ENCODE peak calls at places on chromosome 15, in ten cellular contexts. J, T, O, I, P, C, N, U, V and L are unnamed samples.

GRCh38 chr15:60520041-60520824 is 41.3 kb upstream of the ICE2 start:
- DNase-seq in J (no peak), T (no peak), O (no peak), I (no peak), P (peak; percentile 30), C (no peak), N (peak; percentile 91), U (peak; percentile 93), V (peak; percentile 52), L (no peak)

GRCh38 chr15:25664761-25665160 is 198.4 kb downstream of the ATP10A start:
- DNase-seq in J (no peak), T (no peak), O (no peak), I (no peak), P (peak; percentile 12), C (no peak), N (no peak), U (peak; percentile 29), V (peak; percentile 17), L (no peak)

GRCh38 chr15:91867581-91868026 is 14.1 kb downstream of the SLCO3A1 start:
- DNase-seq in J (no peak), T (no peak), O (peak; percentile 91), I (no peak), P (peak; percentile 90), C (peak; percentile 73), N (peak; percentile 95), U (peak; percentile 91), V (peak; percentile 94), L (peak; percentile 59)

GRCh38 chr15:46676233-46677206 is 1040.8 kb upstream of the SEMA6D start:
- DNase-seq in J (no peak), T (no peak), O (no peak), I (no peak), P (no peak), C (no peak), N (no peak), U (no peak), V (no peak), L (no peak)

GRCh38 chr15:80557441-80558234 is 137.5 kb upstream of the ABHD17C start:
- DNase-seq in J (no peak), T (no peak), O (no peak), I (no peak), P (no peak), C (no peak), N (no peak), U (no peak), V (no peak), L (no peak)

GRCh38 chr15:70799667-70800450 is 36.5 kb upstream of the UACA start:
- DNase-seq in J (peak; percentile 66), T (no peak), O (no peak), I (no peak), P (peak; percentile 98), C (no peak), N (peak; percentile 35), U (peak; percentile 68), V (peak; percentile 99), L (peak; percentile 49)

GRCh38 chr15:93029613-93030429 is 59.2 kb downstream of the RGMA start:
- DNase-seq in J (no peak), T (no peak), O (no peak), I (no peak), P (no peak), C (no peak), N (no peak), U (peak; percentile 9), V (peak; percentile 27), L (peak; percentile 30)

GRCh38 chr15:29064290-29064689 is 178.5 kb downstream of the APBA2 start:
- DNase-seq in J (no peak), T (no peak), O (no peak), I (no peak), P (no peak), C (no peak), N (no peak), U (no peak), V (no peak), L (no peak)

GRCh38 chr15:63551400-63551799 is 45.8 kb upstream of the FBXL22 start:
- DNase-seq in J (no peak), T (no peak), O (no peak), I (no peak), P (peak; percentile 47), C (no peak), N (no peak), U (peak; percentile 47), V (peak; percentile 59), L (no peak)

GRCh38 chr15:64596701-64597468 is 136.5 kb downstream of the ZNF609 start:
- DNase-seq in J (no peak), T (no peak), O (no peak), I (peak; percentile 73), P (peak; percentile 55), C (peak; percentile 62), N (no peak), U (no peak), V (peak; percentile 65), L (peak; percentile 38)

GRCh38 chr15:64600794-64601193 is 140.4 kb downstream of the ZNF609 start:
- DNase-seq in J (no peak), T (peak; percentile 13), O (no peak), I (no peak), P (no peak), C (no peak), N (no peak), U (no peak), V (no peak), L (no peak)

GRCh38 chr15:64599226-64599625 is 138.8 kb downstream of the ZNF609 start:
- DNase-seq in J (no peak), T (no peak), O (no peak), I (no peak), P (no peak), C (no peak), N (no peak), U (no peak), V (peak; percentile 20), L (no peak)

GRCh38 chr15:64597469-64597806 is 137.1 kb downstream of the ZNF609 start:
- DNase-seq in J (no peak), T (no peak), O (no peak), I (no peak), P (no peak), C (no peak), N (no peak), U (no peak), V (no peak), L (no peak)

GRCh38 chr15:64599716-64600115 is 139.3 kb downstream of the ZNF609 start:
- DNase-seq in J (no peak), T (no peak), O (no peak), I (no peak), P (peak; percentile 56), C (no peak), N (no peak), U (peak; percentile 28), V (peak; percentile 68), L (no peak)
- H4K20me1 ChIP-seq in J (peaks cover 2% of the 10 kb centered on the region), T (no peaks in the 10 kb centered on the region), O (peaks cover 3% of the 10 kb centered on the region), I (peaks cover 3% of the 10 kb centered on the region), P (peaks cover 74% of the 10 kb centered on the region), C (no peaks in the 10 kb centered on the region), N (peaks cover 10% of the 10 kb centered on the region), U (no peaks in the 10 kb centered on the region), V (no peaks in the 10 kb centered on the region), L (peaks cover 24% of the 10 kb centered on the region)

DNA sequence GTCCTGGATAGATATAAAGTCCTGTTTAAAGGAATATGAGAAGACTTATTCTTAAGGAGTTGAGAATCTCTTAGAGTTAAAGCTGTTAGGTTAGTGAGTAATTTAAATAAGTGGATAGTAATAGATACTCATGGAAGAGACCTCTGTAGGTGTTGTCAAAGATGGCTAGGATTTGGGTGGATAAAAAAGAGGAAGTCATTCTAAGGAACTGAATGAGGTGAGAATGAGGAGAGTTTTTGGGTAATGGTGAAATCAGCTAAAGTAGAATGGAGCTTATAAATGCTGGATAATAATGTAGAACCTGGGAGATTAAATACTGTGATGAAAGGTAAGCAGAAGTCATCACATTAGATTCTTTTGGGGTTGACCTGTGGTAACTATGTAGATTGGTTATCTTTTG is 8.1 kb downstream of the ARIH1 start:
- DNase-seq in J (no peak), T (no peak), O (no peak), I (no peak), P (no peak), C (no peak), N (no peak), U (no peak), V (no peak), L (no peak)
- H4K20me1 ChIP-seq in J (peaks cover 59% of the 10 kb centered on the region), T (peaks cover 23% of the 10 kb centered on the region), O (peaks cover 15% of the 10 kb centered on the region), I (peaks cover 55% of the 10 kb centered on the region), P (peaks cover 94% of the 10 kb centered on the region), C (no peaks in the 10 kb centered on the region), N (peaks cover 98% of the 10 kb centered on the region), U (peaks cover 58% of the 10 kb centered on the region), V (peaks cover 6% of the 10 kb centered on the region), L (peaks cover 100% of the 10 kb centered on the region)

GRCh38 chr15:53716909-53717878 is 42.3 kb downstream of the WDR72 start:
- DNase-seq in J (peak; percentile 20), T (peak; percentile 15), O (no peak), I (peak; percentile 32), P (no peak), C (no peak), N (no peak), U (peak; percentile 21), V (no peak), L (peak; percentile 13)

GRCh38 chr15:53710906-53711305 is 48.6 kb downstream of the WDR72 start:
- DNase-seq in J (no peak), T (no peak), O (no peak), I (no peak), P (no peak), C (no peak), N (no peak), U (no peak), V (no peak), L (no peak)

GRCh38 chr15:53713218-53713617 is 46.2 kb downstream of the WDR72 start:
- DNase-seq in J (no peak), T (no peak), O (no peak), I (no peak), P (no peak), C (no peak), N (no peak), U (no peak), V (no peak), L (no peak)
- H4K20me1 ChIP-seq in J (no peaks in the 10 kb centered on the region), T (no peaks in the 10 kb centered on the region), O (no peaks in the 10 kb centered on the region), I (no peaks in the 10 kb centered on the region), P (no peaks in the 10 kb centered on the region), C (no peaks in the 10 kb centered on the region), N (no peaks in the 10 kb centered on the region), U (no peaks in the 10 kb centered on the region), V (no peaks in the 10 kb centered on the region), L (no peaks in the 10 kb centered on the region)

GRCh38 chr15:98705070-98705469 is 56.7 kb downstream of the IGF1R start:
- DNase-seq in J (no peak), T (no peak), O (no peak), I (no peak), P (no peak), C (no peak), N (no peak), U (no peak), V (no peak), L (no peak)

GRCh38 chr15:98706387-98706786 is 58.0 kb downstream of the IGF1R start:
- DNase-seq in J (no peak), T (no peak), O (no peak), I (no peak), P (no peak), C (no peak), N (no peak), U (no peak), V (no peak), L (no peak)

GRCh38 chr15:98703291-98703690 is 55.0 kb downstream of the IGF1R start:
- DNase-seq in J (no peak), T (no peak), O (no peak), I (no peak), P (no peak), C (no peak), N (no peak), U (no peak), V (no peak), L (no peak)

GRCh38 chr15:98708191-98708590 is 59.9 kb downstream of the IGF1R start:
- DNase-seq in J (no peak), T (no peak), O (no peak), I (no peak), P (no peak), C (no peak), N (no peak), U (no peak), V (no peak), L (no peak)

GRCh38 chr15:98706986-98707385 is 58.6 kb downstream of the IGF1R start:
- DNase-seq in J (no peak), T (no peak), O (no peak), I (no peak), P (no peak), C (no peak), N (no peak), U (no peak), V (no peak), L (no peak)
- H4K20me1 ChIP-seq in J (peaks cover 58% of the 10 kb centered on the region), T (peaks cover 6% of the 10 kb centered on the region), O (peaks cover 5% of the 10 kb centered on the region), I (peaks cover 12% of the 10 kb centered on the region), P (peaks cover 99% of the 10 kb centered on the region), C (no peaks in the 10 kb centered on the region), N (peaks cover 10% of the 10 kb centered on the region), U (no peaks in the 10 kb centered on the region), V (peaks cover 3% of the 10 kb centered on the region), L (peaks cover 53% of the 10 kb centered on the region)